ENCODE peak calls at places on chromosome 22, in ten cellular contexts. One of them, this sample, is unnamed.

GRCh38 chr22:49587987-49588386 is 239.7 kb downstream of the BRD1 start:
- DNase-seq in H1: no peak
- DNase-seq in gastrocnemius medialis: no peak
- DNase-seq in dorsolateral prefrontal cortex: no peak
- DNase-seq in endodermal cell: no peak
- DNase-seq in chondrocyte: no peak
- DNase-seq in progenitor cell of endocrine pancreas: no peak
- DNase-seq in bronchial epithelial cell: no peak
- DNase-seq in GM06990: no peak
- DNase-seq in cardiac fibroblast: no peak
- DNase-seq in this sample: peak

GRCh38 chr22:49204599-49205214 is 623.0 kb downstream of the BRD1 start:
- DNase-seq in H1: no peak
- DNase-seq in gastrocnemius medialis: no peak
- DNase-seq in dorsolateral prefrontal cortex: no peak
- DNase-seq in endodermal cell: no peak
- DNase-seq in chondrocyte: peak
- DNase-seq in progenitor cell of endocrine pancreas: no peak
- DNase-seq in bronchial epithelial cell: no peak
- DNase-seq in GM06990: no peak
- DNase-seq in cardiac fibroblast: no peak
- DNase-seq in this sample: no peak

GRCh38 chr22:28116261-28116673 is 197.2 kb upstream of the PITPNB start:
- DNase-seq in H1: no peak
- DNase-seq in gastrocnemius medialis: peak
- DNase-seq in dorsolateral prefrontal cortex: no peak
- DNase-seq in endodermal cell: peak
- DNase-seq in chondrocyte: no peak
- DNase-seq in progenitor cell of endocrine pancreas: no peak
- DNase-seq in bronchial epithelial cell: peak
- DNase-seq in GM06990: no peak
- DNase-seq in cardiac fibroblast: peak
- DNase-seq in this sample: no peak

GRCh38 chr22:27022741-27023373 is 365.5 kb downstream of the MIAT start:
- DNase-seq in H1: no peak
- DNase-seq in gastrocnemius medialis: no peak
- DNase-seq in dorsolateral prefrontal cortex: no peak
- DNase-seq in endodermal cell: no peak
- DNase-seq in chondrocyte: no peak
- DNase-seq in progenitor cell of endocrine pancreas: no peak
- DNase-seq in bronchial epithelial cell: no peak
- DNase-seq in GM06990: no peak
- DNase-seq in cardiac fibroblast: no peak
- DNase-seq in this sample: no peak

GRCh38 chr22:49671331-49672012 is 156.2 kb downstream of the BRD1 start:
- DNase-seq in H1: no peak
- DNase-seq in gastrocnemius medialis: no peak
- DNase-seq in dorsolateral prefrontal cortex: no peak
- DNase-seq in endodermal cell: peak
- DNase-seq in chondrocyte: no peak
- DNase-seq in progenitor cell of endocrine pancreas: no peak
- DNase-seq in bronchial epithelial cell: no peak
- DNase-seq in GM06990: no peak
- DNase-seq in cardiac fibroblast: no peak
- DNase-seq in this sample: no peak

GRCh38 chr22:30667092-30667485 is 586 bp downstream of the DUSP18 start:
- DNase-seq in H1: no peak
- DNase-seq in gastrocnemius medialis: no peak
- DNase-seq in dorsolateral prefrontal cortex: no peak
- DNase-seq in endodermal cell: no peak
- DNase-seq in chondrocyte: no peak
- DNase-seq in progenitor cell of endocrine pancreas: no peak
- DNase-seq in bronchial epithelial cell: no peak
- DNase-seq in GM06990: no peak
- DNase-seq in cardiac fibroblast: peak
- DNase-seq in this sample: no peak

GRCh38 chr22:45638834-45639746 is 32.5 kb upstream of the ATXN10 start:
- DNase-seq in H1: no peak
- DNase-seq in gastrocnemius medialis: no peak
- DNase-seq in dorsolateral prefrontal cortex: no peak
- DNase-seq in endodermal cell: no peak
- DNase-seq in chondrocyte: no peak
- DNase-seq in progenitor cell of endocrine pancreas: no peak
- DNase-seq in bronchial epithelial cell: peak
- DNase-seq in GM06990: no peak
- DNase-seq in cardiac fibroblast: peak
- DNase-seq in this sample: no peak

GRCh38 chr22:40121463-40121862 is 56.3 kb upstream of the TNRC6B start:
- DNase-seq in H1: no peak
- DNase-seq in gastrocnemius medialis: no peak
- DNase-seq in dorsolateral prefrontal cortex: no peak
- DNase-seq in endodermal cell: no peak
- DNase-seq in chondrocyte: no peak
- DNase-seq in progenitor cell of endocrine pancreas: no peak
- DNase-seq in bronchial epithelial cell: no peak
- DNase-seq in GM06990: no peak
- DNase-seq in cardiac fibroblast: no peak
- DNase-seq in this sample: no peak

DNA sequence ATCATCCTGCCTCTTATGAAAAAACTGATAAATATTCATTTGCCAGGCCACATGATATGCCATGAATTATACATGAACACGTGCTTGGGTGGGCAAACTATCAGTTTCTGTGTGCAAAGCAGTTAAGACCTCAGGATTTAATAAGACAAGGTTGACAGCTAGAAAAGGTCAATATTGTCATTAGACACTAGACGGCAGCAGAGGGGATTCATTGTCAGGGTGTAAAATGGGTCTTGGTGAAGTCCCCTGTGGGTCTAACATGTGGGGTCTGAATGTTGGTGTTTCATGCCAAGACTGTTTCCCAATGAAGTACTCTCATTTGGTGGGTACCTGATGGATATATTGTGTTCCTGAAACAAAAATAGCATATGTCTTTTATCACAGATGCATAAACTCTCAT is 111.9 kb downstream of the MYO18B start:
- DNase-seq in H1: no peak
- DNase-seq in gastrocnemius medialis: no peak
- DNase-seq in dorsolateral prefrontal cortex: no peak
- DNase-seq in endodermal cell: no peak
- DNase-seq in chondrocyte: no peak
- DNase-seq in progenitor cell of endocrine pancreas: no peak
- DNase-seq in bronchial epithelial cell: no peak
- DNase-seq in GM06990: no peak
- DNase-seq in cardiac fibroblast: no peak
- DNase-seq in this sample: no peak
- TF ChIP-seq CTCF in H1: peak
- TF ChIP-seq CTCF in gastrocnemius medialis: no peak
- TF ChIP-seq CTCF in dorsolateral prefrontal cortex: peak
- TF ChIP-seq CTCF in endodermal cell: peak
- TF ChIP-seq CTCF in chondrocyte: peak
- TF ChIP-seq CTCF in progenitor cell of endocrine pancreas: peak
- TF ChIP-seq CTCF in bronchial epithelial cell: no peak
- TF ChIP-seq CTCF in GM06990: peak
- TF ChIP-seq CTCF in cardiac fibroblast: no peak
- TF ChIP-seq CTCF in this sample: no peak

GRCh38 chr22:50699754-50700386 is 27.2 kb downstream of the SHANK3 start:
- DNase-seq in H1: peak
- DNase-seq in gastrocnemius medialis: no peak
- DNase-seq in dorsolateral prefrontal cortex: peak
- DNase-seq in endodermal cell: peak
- DNase-seq in chondrocyte: peak
- DNase-seq in progenitor cell of endocrine pancreas: no peak
- DNase-seq in bronchial epithelial cell: no peak
- DNase-seq in GM06990: no peak
- DNase-seq in cardiac fibroblast: no peak
- DNase-seq in this sample: no peak
- TF ChIP-seq CTCF in H1: peak
- TF ChIP-seq CTCF in gastrocnemius medialis: no peak
- TF ChIP-seq CTCF in dorsolateral prefrontal cortex: peak
- TF ChIP-seq CTCF in endodermal cell: peak
- TF ChIP-seq CTCF in chondrocyte: peak
- TF ChIP-seq CTCF in progenitor cell of endocrine pancreas: peak
- TF ChIP-seq CTCF in bronchial epithelial cell: peak
- TF ChIP-seq CTCF in GM06990: peak
- TF ChIP-seq CTCF in cardiac fibroblast: no peak
- TF ChIP-seq CTCF in this sample: no peak

GRCh38 chr22:32517921-32518320 is 43.3 kb downstream of the FBXO7 start:
- DNase-seq in H1: no peak
- DNase-seq in gastrocnemius medialis: no peak
- DNase-seq in dorsolateral prefrontal cortex: no peak
- DNase-seq in endodermal cell: no peak
- DNase-seq in chondrocyte: no peak
- DNase-seq in progenitor cell of endocrine pancreas: no peak
- DNase-seq in bronchial epithelial cell: no peak
- DNase-seq in GM06990: no peak
- DNase-seq in cardiac fibroblast: no peak
- DNase-seq in this sample: no peak

GRCh38 chr22:32517488-32517887 is 42.9 kb downstream of the FBXO7 start:
- DNase-seq in H1: no peak
- DNase-seq in gastrocnemius medialis: no peak
- DNase-seq in dorsolateral prefrontal cortex: no peak
- DNase-seq in endodermal cell: no peak
- DNase-seq in chondrocyte: no peak
- DNase-seq in progenitor cell of endocrine pancreas: no peak
- DNase-seq in bronchial epithelial cell: no peak
- DNase-seq in GM06990: no peak
- DNase-seq in cardiac fibroblast: no peak
- DNase-seq in this sample: no peak

GRCh38 chr22:32518351-32518750 is 43.7 kb downstream of the FBXO7 start:
- DNase-seq in H1: no peak
- DNase-seq in gastrocnemius medialis: no peak
- DNase-seq in dorsolateral prefrontal cortex: no peak
- DNase-seq in endodermal cell: no peak
- DNase-seq in chondrocyte: no peak
- DNase-seq in progenitor cell of endocrine pancreas: no peak
- DNase-seq in bronchial epithelial cell: no peak
- DNase-seq in GM06990: no peak
- DNase-seq in cardiac fibroblast: no peak
- DNase-seq in this sample: no peak

GRCh38 chr22:32520612-32521011 is 46.0 kb downstream of the FBXO7 start:
- DNase-seq in H1: no peak
- DNase-seq in gastrocnemius medialis: no peak
- DNase-seq in dorsolateral prefrontal cortex: no peak
- DNase-seq in endodermal cell: no peak
- DNase-seq in chondrocyte: no peak
- DNase-seq in progenitor cell of endocrine pancreas: no peak
- DNase-seq in bronchial epithelial cell: no peak
- DNase-seq in GM06990: no peak
- DNase-seq in cardiac fibroblast: no peak
- DNase-seq in this sample: no peak

DNA sequence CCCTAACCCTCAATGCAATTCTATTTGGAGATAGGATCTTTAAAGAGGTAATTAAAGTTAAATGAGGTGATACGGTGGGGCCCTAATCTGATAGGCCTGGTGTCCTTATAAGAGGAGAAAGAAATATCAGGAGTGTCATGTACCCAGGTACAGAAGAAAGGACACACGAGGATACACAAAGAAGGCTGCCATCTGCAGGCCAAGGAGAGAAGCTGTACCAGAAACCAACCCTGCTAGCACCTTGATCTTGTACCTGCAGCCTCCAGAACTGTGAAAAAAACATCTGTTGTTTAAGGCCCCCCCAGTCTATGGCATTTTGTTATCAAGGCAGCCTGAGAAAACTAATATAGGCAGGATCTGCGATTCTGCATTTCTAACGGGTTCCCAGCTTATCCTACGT is 44.2 kb downstream of the FBXO7 start:
- DNase-seq in H1: no peak
- DNase-seq in gastrocnemius medialis: no peak
- DNase-seq in dorsolateral prefrontal cortex: no peak
- DNase-seq in endodermal cell: no peak
- DNase-seq in chondrocyte: no peak
- DNase-seq in progenitor cell of endocrine pancreas: no peak
- DNase-seq in bronchial epithelial cell: no peak
- DNase-seq in GM06990: no peak
- DNase-seq in cardiac fibroblast: no peak
- DNase-seq in this sample: no peak
- TF ChIP-seq CTCF in H1: no peak
- TF ChIP-seq CTCF in gastrocnemius medialis: no peak
- TF ChIP-seq CTCF in dorsolateral prefrontal cortex: no peak
- TF ChIP-seq CTCF in endodermal cell: peak
- TF ChIP-seq CTCF in chondrocyte: peak
- TF ChIP-seq CTCF in progenitor cell of endocrine pancreas: peak
- TF ChIP-seq CTCF in bronchial epithelial cell: peak
- TF ChIP-seq CTCF in GM06990: peak
- TF ChIP-seq CTCF in cardiac fibroblast: peak
- TF ChIP-seq CTCF in this sample: no peak

GRCh38 chr22:43795320-43795719 is 16.8 kb downstream of the EFCAB6 start:
- DNase-seq in H1: no peak
- DNase-seq in gastrocnemius medialis: no peak
- DNase-seq in dorsolateral prefrontal cortex: no peak
- DNase-seq in endodermal cell: no peak
- DNase-seq in chondrocyte: no peak
- DNase-seq in progenitor cell of endocrine pancreas: no peak
- DNase-seq in bronchial epithelial cell: no peak
- DNase-seq in GM06990: no peak
- DNase-seq in cardiac fibroblast: no peak
- DNase-seq in this sample: no peak

GRCh38 chr22:43800970-43801369 is 11.1 kb downstream of the EFCAB6 start:
- DNase-seq in H1: no peak
- DNase-seq in gastrocnemius medialis: no peak
- DNase-seq in dorsolateral prefrontal cortex: no peak
- DNase-seq in endodermal cell: no peak
- DNase-seq in chondrocyte: no peak
- DNase-seq in progenitor cell of endocrine pancreas: no peak
- DNase-seq in bronchial epithelial cell: no peak
- DNase-seq in GM06990: no peak
- DNase-seq in cardiac fibroblast: no peak
- DNase-seq in this sample: no peak

GRCh38 chr22:43798492-43798891 is 13.6 kb downstream of the EFCAB6 start:
- DNase-seq in H1: no peak
- DNase-seq in gastrocnemius medialis: no peak
- DNase-seq in dorsolateral prefrontal cortex: no peak
- DNase-seq in endodermal cell: no peak
- DNase-seq in chondrocyte: no peak
- DNase-seq in progenitor cell of endocrine pancreas: no peak
- DNase-seq in bronchial epithelial cell: no peak
- DNase-seq in GM06990: peak
- DNase-seq in cardiac fibroblast: no peak
- DNase-seq in this sample: no peak

GRCh38 chr22:43792905-43793304 is 19.2 kb downstream of the EFCAB6 start:
- DNase-seq in H1: no peak
- DNase-seq in gastrocnemius medialis: no peak
- DNase-seq in dorsolateral prefrontal cortex: no peak
- DNase-seq in endodermal cell: no peak
- DNase-seq in chondrocyte: no peak
- DNase-seq in progenitor cell of endocrine pancreas: no peak
- DNase-seq in bronchial epithelial cell: no peak
- DNase-seq in GM06990: no peak
- DNase-seq in cardiac fibroblast: no peak
- DNase-seq in this sample: no peak

DNA sequence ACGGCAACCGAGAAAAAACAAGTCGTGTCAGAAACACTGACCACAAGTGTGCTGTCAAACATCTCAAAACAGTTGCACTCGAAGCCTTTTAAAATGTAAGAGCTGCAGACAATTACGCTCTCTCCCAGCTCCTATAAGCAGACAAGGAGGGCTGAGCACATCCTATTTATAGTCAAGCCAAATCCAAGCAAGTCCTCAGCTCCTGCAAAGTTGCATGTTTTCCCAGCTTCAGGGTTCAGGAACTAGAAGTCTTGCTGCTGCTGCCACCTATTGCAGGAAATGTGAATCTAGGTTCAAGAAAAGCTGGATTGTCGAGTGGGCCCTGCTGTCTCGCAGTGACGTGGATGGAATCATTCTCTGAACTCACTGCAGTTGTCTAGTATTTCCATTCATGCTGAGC is 15.5 kb downstream of the EFCAB6 start:
- DNase-seq in H1: no peak
- DNase-seq in gastrocnemius medialis: no peak
- DNase-seq in dorsolateral prefrontal cortex: no peak
- DNase-seq in endodermal cell: peak
- DNase-seq in chondrocyte: no peak
- DNase-seq in progenitor cell of endocrine pancreas: no peak
- DNase-seq in bronchial epithelial cell: peak
- DNase-seq in GM06990: no peak
- DNase-seq in cardiac fibroblast: peak
- DNase-seq in this sample: no peak
- TF ChIP-seq CTCF in H1: peak
- TF ChIP-seq CTCF in gastrocnemius medialis: no peak
- TF ChIP-seq CTCF in dorsolateral prefrontal cortex: peak
- TF ChIP-seq CTCF in endodermal cell: peak
- TF ChIP-seq CTCF in chondrocyte: peak
- TF ChIP-seq CTCF in progenitor cell of endocrine pancreas: peak
- TF ChIP-seq CTCF in bronchial epithelial cell: peak
- TF ChIP-seq CTCF in GM06990: no peak
- TF ChIP-seq CTCF in cardiac fibroblast: peak
- TF ChIP-seq CTCF in this sample: no peak